ENCODE peak calls at places on chromosomes 11 and 22, in seven cellular contexts. Q is stimulated activated naive CD4-positive, alpha-beta T cell; X is stimulated activated CD8-positive, alpha-beta memory T cell treated with anti-CD3 and anti-CD28 coated beads, Interleukin-15, amount 100 ng/mL, for 24 hours; O is naive thymus-derived CD8-positive, alpha-beta T cell; G is aorta; K is fibroblast of villous mesenchyme; W is AG08396. N is an unnamed sample.

GRCh38 chr11:45578286-45578685 is 87.1 kb downstream of the CHST1 start:
- DNase-seq in G (no peak), X (no peak), Q (no peak), O (no peak), K (no peak), W (no peak), N (no peak)

GRCh38 chr11:29623144-29623722 is 393.6 kb downstream of the KCNA4 start:
- DNase-seq in G (no peak), K (no peak), W (no peak), Q (no peak), O (no peak), X (no peak), N (no peak)

GRCh38 chr11:40100204-40100603 is 1359.2 kb downstream of the LRRC4C start:
- DNase-seq in K (no peak), X (no peak), G (no peak), W (no peak), O (no peak), Q (no peak), N (no peak)

GRCh38 chr22:19821523-19822300 is 33.0 kb downstream of the GNB1L start:
- DNase-seq in X (no peak), W (no peak), G (no peak), K (no peak), O (peak), Q (no peak), N (no peak)

GRCh38 chr11:70954471-70954870 is 297.9 kb downstream of the SHANK2 start:
- DNase-seq in W (no peak), Q (no peak), X (no peak), K (no peak), G (no peak), O (no peak), N (no peak)

GRCh38 chr11:43359432-43359818 is 705 bp downstream of the TTC17 start:
- DNase-seq in X (peak), W (peak), O (peak), Q (peak), K (peak), G (no peak), N (no peak)

GRCh38 chr11:124536520-124536919 is 6.9 kb downstream of the OR8B12 start:
- DNase-seq in Q (no peak), G (peak), O (no peak), X (no peak), W (peak), K (peak), N (no peak)

GRCh38 chr11:65615229-65615949 is at the start of gene PCNX3:
- DNase-seq in K (peak), W (peak), O (peak), G (peak), Q (peak), X (peak), N (peak)

GRCh38 chr11:128291043-128291442 is 296.3 kb downstream of the ETS1 start:
- DNase-seq in Q (no peak), K (no peak), O (no peak), X (no peak), W (no peak), G (no peak), N (no peak)

GRCh38 chr11:69321877-69322350 is 28.0 kb downstream of the MYEOV start:
- DNase-seq in W (peak), K (peak), Q (no peak), X (no peak), G (peak), O (no peak), N (no peak)

GRCh38 chr11:118436639-118437045 is 350 bp downstream of the KMT2A start:
- DNase-seq in K (peak), Q (no peak), G (peak), O (peak), X (no peak), W (no peak), N (no peak)

GRCh38 chr22:30205281-30206115 is 41.1 kb downstream of the LIF start:
- DNase-seq in Q (no peak), X (no peak), G (no peak), O (no peak), W (peak), K (peak), N (no peak)

GRCh38 chr11:46745995-46746394 is 27.0 kb downstream of the F2 start:
- DNase-seq in W (no peak), G (no peak), Q (no peak), X (no peak), K (no peak), O (no peak), N (no peak)

GRCh38 chr11:134497586-134497985 is 85.5 kb upstream of the B3GAT1 start:
- DNase-seq in Q (no peak), O (no peak), X (no peak), W (no peak), K (no peak), G (no peak), N (no peak)

GRCh38 chr11:19670030-19670761 is 42.4 kb upstream of the NAV2 start:
- DNase-seq in Q (no peak), K (peak), W (peak), G (no peak), O (no peak), X (no peak), N (no peak)

GRCh38 chr11:128411812-128412211 is 175.5 kb downstream of the ETS1 start:
- DNase-seq in X (no peak), O (no peak), G (no peak), W (no peak), Q (peak), K (no peak), N (peak)

GRCh38 chr11:93229876-93230275 is 32.1 kb upstream of the SLC36A4 start:
- DNase-seq in Q (no peak), W (no peak), G (no peak), K (no peak), X (no peak), O (no peak), N (no peak)

GRCh38 chr11:133570376-133570775 is 38.1 kb upstream of the OPCML start:
- DNase-seq in W (no peak), O (no peak), G (no peak), X (no peak), K (no peak), Q (no peak), N (no peak)

GRCh38 chr22:24894998-24895397 is 51.5 kb downstream of the LHFPL7 start:
- DNase-seq in K (peak), W (peak), Q (no peak), G (peak), X (no peak), O (no peak), N (no peak)

GRCh38 chr11:102293873-102294601 is 23.2 kb upstream of the BIRC3 start:
- DNase-seq in K (peak), W (no peak), Q (peak), G (no peak), O (no peak), X (no peak), N (no peak)

GRCh38 chr11:111586305-111586915 is 15.8 kb upstream of the SIK2 start:
- DNase-seq in Q (peak), K (peak), X (no peak), W (no peak), G (no peak), O (peak), N (peak)

GRCh38 chr11:8019671-8020597 is 32.8 kb downstream of the EIF3F start:
- DNase-seq in Q (peak), G (no peak), W (peak), X (no peak), K (no peak), O (no peak), N (peak)

GRCh38 chr11:112163875-112164521 is at the start of gene IL18:
- DNase-seq in O (no peak), G (peak), Q (no peak), W (no peak), K (peak), X (no peak), N (no peak)

GRCh38 chr11:111352935-111353695 is 26.0 kb downstream of the POU2AF1 start:
- DNase-seq in O (no peak), K (no peak), Q (no peak), G (no peak), X (no peak), W (no peak), N (no peak)

GRCh38 chr11:77001524-77001923 is 32.7 kb upstream of the B3GNT6 start:
- DNase-seq in W (no peak), O (no peak), K (no peak), X (no peak), Q (no peak), G (no peak), N (no peak)

GRCh38 chr11:2193099-2193886 is 21.7 kb upstream of the TH start:
- DNase-seq in G (no peak), O (no peak), K (no peak), W (no peak), Q (no peak), X (no peak), N (no peak)

GRCh38 chr11:121311373-121311772 is 18.8 kb downstream of the SC5D start:
- DNase-seq in K (no peak), X (no peak), W (no peak), G (no peak), O (no peak), Q (no peak), N (no peak)

GRCh38 chr11:74319139-74319538 is 7.7 kb upstream of the P4HA3 start:
- DNase-seq in Q (no peak), X (no peak), W (peak), G (no peak), O (no peak), K (peak), N (no peak)

GRCh38 chr11:35622070-35622469 is 3.8 kb downstream of the FJX1 start:
- DNase-seq in W (peak), K (peak), Q (no peak), X (no peak), O (no peak), G (no peak), N (no peak)

GRCh38 chr11:72524711-72525110 is 90.4 kb upstream of the CLPB start:
- DNase-seq in X (no peak), O (no peak), W (no peak), K (no peak), Q (no peak), G (no peak), N (no peak)

GRCh38 chr11:14029971-14030531 is 67.5 kb downstream of the SPON1 start:
- DNase-seq in O (no peak), K (peak), Q (no peak), W (peak), G (peak), X (no peak), N (no peak)

GRCh38 chr11:47961383-47961782 is 19.0 kb upstream of the PTPRJ start:
- DNase-seq in G (no peak), K (no peak), O (no peak), W (no peak), Q (no peak), X (no peak), N (no peak)

GRCh38 chr22:46514592-46515207 is 22.7 kb downstream of the CELSR1 start:
- DNase-seq in X (no peak), O (no peak), K (no peak), Q (no peak), G (no peak), W (peak), N (no peak)

GRCh38 chr11:76236092-76237026 is 30.1 kb upstream of the WNT11 start:
- DNase-seq in O (peak), W (peak), G (peak), K (peak), X (peak), Q (peak), N (no peak)